ENCODE peak calls at places on chromosomes 7 and 10, in four cellular contexts. L is GM19239, T is bronchial epithelial cell, G is heart right ventricle. C is an unnamed sample.

GRCh38 chr7:77580762-77581350 is 43.8 kb downstream of the PTPN12 start:
- DNase-seq in G (no peak), L (no peak), T (no peak), C (no peak)

GRCh38 chr7:50534690-50535290 is 30.4 kb downstream of the DDC start:
- DNase-seq in T (peak), L (no peak), G (no peak), C (no peak)

GRCh38 chr7:2771274-2771711 is 72.8 kb downstream of the GNA12 start:
- DNase-seq in L (no peak), T (no peak), G (no peak), C (no peak)

GRCh38 chr7:123494193-123494796 is 40.1 kb downstream of the IQUB start:
- DNase-seq in T (peak), L (peak), G (peak), C (no peak)

GRCh38 chr7:45026984-45027773 is 27.2 kb downstream of the CCM2 start:
- DNase-seq in L (peak), G (no peak), T (peak), C (no peak)

GRCh38 chr10:36345770-36346169 is 703.7 kb upstream of the FZD8 start:
- DNase-seq in L (no peak), G (no peak), T (no peak), C (no peak)

GRCh38 chr10:72171175-72171630 is 44.6 kb upstream of the ANAPC16 start:
- DNase-seq in L (no peak), T (peak), G (no peak), C (no peak)

GRCh38 chr10:72242675-72243074 is 26.6 kb upstream of the ASCC1 start:
- DNase-seq in L (no peak), T (no peak), G (peak), C (peak)

GRCh38 chr7:13991791-13992620 is 2.5 kb upstream of the ETV1 start:
- DNase-seq in L (no peak), G (no peak), T (no peak), C (no peak)

GRCh38 chr7:40015790-40016296 is 65.8 kb downstream of the CDK13 start:
- DNase-seq in L (peak), T (peak), G (no peak), C (peak)

GRCh38 chr7:140155428-140155827 is 21.4 kb downstream of the KDM7A start:
- DNase-seq in T (no peak), L (no peak), G (no peak), C (no peak)

GRCh38 chr7:98511175-98511574 is 105.9 kb upstream of the NPTX2 start:
- DNase-seq in L (no peak), G (no peak), T (no peak), C (no peak)

GRCh38 chr10:90589825-90590224 is 268.0 kb downstream of the HTR7 start:
- DNase-seq in G (no peak), T (no peak), L (no peak), C (no peak)

GRCh38 chr10:72285972-72286521 is 12.3 kb downstream of the DDIT4 start:
- DNase-seq in G (no peak), L (no peak), T (no peak), C (no peak)

GRCh38 chr10:75029874-75030273 is 81.6 kb upstream of the SAMD8 start:
- DNase-seq in T (no peak), G (no peak), L (no peak), C (peak)

GRCh38 chr10:127117125-127117524 is 79.3 kb downstream of the INSYN2A start:
- DNase-seq in L (no peak), G (peak), T (peak), C (peak)

GRCh38 chr10:35208536-35208935 is 81.9 kb downstream of the CREM start:
- DNase-seq in G (no peak), L (peak), T (no peak), C (no peak)

GRCh38 chr7:81525901-81526300 is 243.9 kb downstream of the HGF start:
- DNase-seq in L (no peak), G (no peak), T (no peak), C (no peak)

GRCh38 chr7:132029369-132030160 is 473.1 kb upstream of the PODXL start:
- DNase-seq in L (no peak), T (peak), G (no peak), C (no peak)

GRCh38 chr7:18086165-18087030 is 58.8 kb upstream of the PRPS1L1 start:
- DNase-seq in T (no peak), L (peak), G (peak), C (no peak)

GRCh38 chr7:100130608-100131453 is 4.1 kb downstream of the MBLAC1 start:
- DNase-seq in G (peak), T (peak), L (peak), C (peak)

GRCh38 chr7:157926107-157926506 is 589.3 kb downstream of the DNAJB6 start:
- DNase-seq in T (no peak), L (no peak), G (no peak), C (no peak)

GRCh38 chr10:14360951-14361350 is 30.2 kb upstream of the FRMD4A start:
- DNase-seq in L (no peak), T (no peak), G (no peak), C (no peak)

GRCh38 chr10:35992107-35992506 is 350.0 kb upstream of the FZD8 start:
- DNase-seq in G (no peak), T (no peak), L (no peak), C (no peak)

GRCh38 chr7:108104324-108104723 is 25.8 kb downstream of the LAMB4 start:
- DNase-seq in T (no peak), G (no peak), L (no peak), C (no peak)

GRCh38 chr7:142883145-142883544 is 2.4 kb downstream of the TRPV6 start:
- DNase-seq in T (no peak), L (no peak), G (no peak), C (no peak)

GRCh38 chr7:41098846-41099245 is 604.0 kb downstream of the INHBA start:
- DNase-seq in G (no peak), L (no peak), T (no peak), C (no peak)

GRCh38 chr10:12418725-12419278 is 69.5 kb downstream of the CAMK1D start:
- DNase-seq in T (no peak), G (no peak), L (no peak), C (no peak)

GRCh38 chr7:40747856-40748255 is 613.1 kb downstream of the SUGCT start:
- DNase-seq in T (peak), G (no peak), L (no peak), C (no peak)

GRCh38 chr10:110725809-110726641 is 81.9 kb downstream of the RBM20 start:
- DNase-seq in G (no peak), L (no peak), T (peak), C (no peak)

C was measured in ovary.